ENCODE peak calls at places on chromosome 4, in six cellular contexts. C is suprapubic skin, D is transverse colon, N is SK-N-SH, A is sigmoid colon, T is ovary. Q is an unnamed sample.

GRCh38 chr4:3518941-3519340 is 13.3 kb downstream of the LRPAP1 start:
- DNase-seq in D (peak), C (peak), N (no peak), T (no peak), A (peak), Q (no peak)

GRCh38 chr4:150117094-150117493 is 38.8 kb downstream of the DCLK2 start:
- DNase-seq in N (no peak), D (no peak), A (no peak), T (peak), C (no peak), Q (no peak)

GRCh38 chr4:8144359-8144758 is 14.3 kb downstream of the ABLIM2 start:
- DNase-seq in N (peak), C (no peak), A (no peak), D (no peak), T (no peak), Q (no peak)

GRCh38 chr4:106471151-106471550 is 102.6 kb upstream of the GIMD1 start:
- DNase-seq in A (no peak), C (no peak), T (no peak), D (no peak), N (no peak), Q (no peak)

GRCh38 chr4:75542824-75543223 is 13.0 kb upstream of the ODAPH start:
- DNase-seq in A (no peak), N (no peak), D (no peak), T (no peak), C (no peak), Q (no peak)

GRCh38 chr4:46836584-46836983 is 72.5 kb downstream of the COX7B2 start:
- DNase-seq in A (no peak), D (no peak), C (no peak), N (no peak), T (no peak), Q (no peak)

GRCh38 chr4:71814433-71814832 is 30.6 kb upstream of the GC start:
- DNase-seq in D (no peak), T (no peak), C (no peak), A (no peak), N (no peak), Q (no peak)

GRCh38 chr4:121227254-121227867 is 63.2 kb upstream of the TNIP3 start:
- DNase-seq in D (no peak), T (no peak), A (no peak), N (no peak), C (no peak), Q (no peak)

GRCh38 chr4:6576512-6576911 is 1.5 kb downstream of the MAN2B2 start:
- DNase-seq in A (no peak), C (no peak), N (no peak), T (peak), D (no peak), Q (no peak)

GRCh38 chr4:7546809-7547367 is 112.2 kb upstream of the PSAPL1 start:
- DNase-seq in N (no peak), D (no peak), C (no peak), T (no peak), A (no peak), Q (no peak)

GRCh38 chr4:170089274-170089742 is 448 bp downstream of the AADAT start:
- DNase-seq in A (no peak), C (no peak), N (peak), T (peak), D (peak), Q (no peak)

GRCh38 chr4:10025230-10025806 is 4.0 kb upstream of the SLC2A9 start:
- DNase-seq in T (no peak), N (no peak), A (no peak), D (no peak), C (no peak), Q (no peak)

GRCh38 chr4:154332681-154333421 is 158.7 kb downstream of the DCHS2 start:
- DNase-seq in C (peak), A (peak), T (peak), N (peak), D (peak), Q (no peak)

GRCh38 chr4:81031389-81032173 is 1.1 kb downstream of the BMP3 start:
- DNase-seq in T (no peak), A (no peak), D (no peak), N (peak), C (no peak), Q (no peak)

GRCh38 chr4:137274404-137274803 is 257.9 kb downstream of the PCDH18 start:
- DNase-seq in D (no peak), A (no peak), C (no peak), T (no peak), N (no peak), Q (no peak)

DNA sequence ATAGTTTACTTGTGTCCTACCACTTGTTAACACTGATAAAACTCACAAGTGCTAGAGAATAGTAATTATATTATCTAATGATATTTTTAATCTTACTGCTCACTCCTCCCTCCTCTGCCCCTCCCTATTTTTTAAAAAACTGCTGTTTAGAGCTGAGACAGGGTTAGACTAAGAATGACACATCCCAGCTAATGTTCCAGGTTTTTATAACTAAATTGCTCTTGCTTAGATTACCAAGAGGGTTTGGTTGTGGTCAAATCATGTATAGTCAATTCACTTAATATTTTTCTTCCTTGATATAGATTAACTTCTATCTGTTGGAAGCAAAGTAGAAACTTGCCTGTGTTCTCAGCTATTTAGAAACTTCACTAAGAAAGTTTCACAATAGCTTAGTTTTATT is 60.2 kb downstream of the ATOH1 start:
- DNase-seq in T (no peak), N (no peak), A (no peak), C (no peak), D (no peak), Q (no peak)
- TF ChIP-seq EP300 in T (no peak), N (no peak), A (no peak), C (no peak), D (no peak), Q (no peak)

DNA sequence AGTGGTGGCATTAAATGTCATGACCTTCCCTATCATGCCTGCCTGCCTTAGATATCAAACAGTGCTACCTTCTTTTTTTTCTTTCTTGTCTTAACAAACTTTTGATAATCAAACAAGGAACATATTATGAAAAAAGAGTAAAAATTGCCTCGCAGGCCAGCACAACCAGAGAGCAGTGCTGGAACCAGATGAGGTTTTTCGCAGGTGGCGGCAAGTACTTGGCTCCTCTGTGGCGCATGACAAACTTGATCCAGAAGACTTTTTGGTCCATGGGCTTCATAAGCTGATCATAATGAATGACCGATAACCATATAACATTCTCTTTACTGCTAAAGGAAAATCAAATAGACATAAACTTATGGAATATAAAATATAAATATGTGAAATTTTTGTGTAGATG is 61.8 kb downstream of the UGT2B10 start:
- DNase-seq in A (no peak), N (no peak), D (no peak), C (no peak), T (no peak), Q (no peak)
- H3K27ac ChIP-seq in A (no peak), N (no peak), D (no peak), C (no peak), T (no peak), Q (no peak)

GRCh38 chr4:1799997-1800375 is 6.9 kb downstream of the FGFR3 start:
- DNase-seq in T (no peak), C (no peak), A (no peak), D (no peak), N (no peak), Q (no peak)
- TF ChIP-seq EP300 in T (no peak), C (no peak), A (no peak), D (no peak), N (no peak), Q (no peak)

GRCh38 chr4:185577592-185577940 is 42.3 kb upstream of the PDLIM3 start:
- DNase-seq in N (no peak), C (no peak), A (no peak), T (no peak), D (no peak), Q (no peak)

GRCh38 chr4:185573651-185574199 is 38.4 kb upstream of the PDLIM3 start:
- DNase-seq in D (no peak), N (peak), T (no peak), A (no peak), C (no peak), Q (no peak)

GRCh38 chr4:185578284-185578683 is 43.0 kb upstream of the PDLIM3 start:
- DNase-seq in C (no peak), D (no peak), A (no peak), T (no peak), N (no peak), Q (no peak)

GRCh38 chr4:185576314-185576713 is 41.0 kb upstream of the PDLIM3 start:
- DNase-seq in T (no peak), D (no peak), C (no peak), N (no peak), A (no peak), Q (no peak)

GRCh38 chr4:185576918-185577591 is 41.7 kb upstream of the PDLIM3 start:
- DNase-seq in T (no peak), A (no peak), C (no peak), D (no peak), N (peak), Q (no peak)
- H3K27ac ChIP-seq in T (peak), A (peak), C (no peak), D (peak), N (no peak), Q (no peak)

DNA sequence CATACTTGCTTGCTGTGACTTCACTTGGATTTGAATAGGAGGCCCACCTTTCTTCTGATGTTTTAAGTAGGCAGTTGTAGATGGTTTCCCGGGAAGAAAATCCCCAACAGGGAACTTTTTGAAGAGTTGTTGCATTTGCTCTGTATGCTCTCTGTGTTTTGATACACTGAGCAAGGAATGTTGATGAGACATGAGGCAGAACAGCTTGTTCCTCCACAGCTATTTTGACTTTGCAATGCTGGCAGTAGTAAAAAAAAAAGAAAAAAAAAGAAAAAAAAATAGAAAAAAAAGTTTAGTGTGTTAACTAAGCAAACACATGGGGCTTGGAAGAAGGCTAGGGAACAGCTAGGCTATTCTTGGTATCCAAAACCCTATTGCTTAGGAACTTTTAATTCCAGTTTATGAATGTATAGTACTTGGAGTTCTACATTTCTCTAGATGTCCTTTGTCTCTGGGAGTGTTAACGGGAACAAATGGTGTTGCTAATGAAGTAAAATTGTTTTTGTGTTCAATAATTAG is 23.4 kb upstream of the PAQR3 start:
- DNase-seq in A (no peak), N (no peak), C (no peak), T (no peak), D (no peak), Q (no peak)
- TF ChIP-seq EP300 in A (no peak), N (no peak), C (no peak), T (no peak), D (no peak), Q (peak)

GRCh38 chr4:1407657-1408333 is 1.6 kb upstream of the NKX1-1 start:
- DNase-seq in T (no peak), C (no peak), A (no peak), N (peak), D (no peak), Q (no peak)
- H3K27ac ChIP-seq in T (no peak), C (no peak), A (no peak), N (no peak), D (no peak), Q (no peak)

GRCh38 chr4:1309261-1310010 is 19.7 kb downstream of the MAEA start:
- DNase-seq in A (peak), D (peak), N (peak), C (peak), T (peak), Q (peak)
- TF ChIP-seq EP300 in A (no peak), D (no peak), N (no peak), C (no peak), T (no peak), Q (peak)

GRCh38 chr4:53804719-53805118 is 213.4 kb upstream of the LNX1 start:
- DNase-seq in T (no peak), D (peak), C (no peak), A (no peak), N (no peak), Q (no peak)
- H3K27ac ChIP-seq in T (no peak), D (no peak), C (no peak), A (no peak), N (no peak), Q (no peak)

GRCh38 chr4:41594439-41594838 is 56.5 kb downstream of the LIMCH1 start:
- DNase-seq in D (no peak), C (no peak), N (no peak), A (peak), T (no peak), Q (peak)

GRCh38 chr4:41587286-41587685 is 49.3 kb downstream of the LIMCH1 start:
- DNase-seq in N (no peak), T (no peak), D (no peak), C (no peak), A (no peak), Q (no peak)

DNA sequence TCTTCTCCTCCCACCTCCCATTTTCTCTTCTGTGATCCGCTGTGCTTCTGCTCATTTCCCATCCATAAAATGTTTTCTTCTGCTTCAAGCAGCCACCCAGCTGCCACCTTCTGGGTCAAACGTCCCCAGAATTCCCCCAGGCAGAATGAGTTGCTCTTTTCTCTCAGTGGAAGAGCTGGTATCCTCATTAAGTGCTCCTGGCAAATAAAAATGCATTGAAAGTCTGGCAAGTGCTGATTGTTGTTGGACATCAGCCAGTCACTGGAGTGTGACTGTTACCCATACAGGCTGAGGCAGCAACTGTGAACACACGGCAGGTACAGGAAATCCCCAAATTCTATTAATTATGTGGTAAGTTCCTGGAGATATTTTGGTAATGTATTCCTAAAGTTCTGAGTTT is 52.6 kb downstream of the LIMCH1 start:
- DNase-seq in N (peak), A (no peak), D (no peak), C (no peak), T (no peak), Q (no peak)
- TF ChIP-seq EP300 in N (peak), A (no peak), D (no peak), C (no peak), T (no peak), Q (no peak)